ENCODE peak calls at places on chromosomes 3 and 15, in seven cellular contexts. G is retina; V is activated effector memory CD4-positive, alpha-beta T cell treated with Interleukin-2 at 50 U/mL for 16 hours; Q is ELR; U is dermis microvascular lymphatic vessel endothelial cell; X is GDM1; R is NAMALWA. J is an unnamed sample.

GRCh38 chr3:141561426-141562034 is 74.7 kb downstream of the RASA2 start:
- DNase-seq in G (peak), V (no peak), Q (peak), U (peak), X (peak), R (peak), J (no peak)

GRCh38 chr3:191499307-191500125 is 38.6 kb downstream of the PYDC2 start:
- DNase-seq in G (peak), V (no peak), Q (peak), U (no peak), X (no peak), R (no peak), J (no peak)

GRCh38 chr3:98513136-98513535 is 9.6 kb downstream of the CLDND1 start:
- DNase-seq in G (no peak), V (no peak), Q (peak), U (no peak), X (no peak), R (no peak), J (no peak)

GRCh38 chr15:47505712-47506542 is 211.4 kb upstream of the SEMA6D start:
- DNase-seq in G (no peak), V (no peak), Q (no peak), U (peak), X (no peak), R (no peak), J (no peak)

GRCh38 chr15:64892850-64893403 is 18.8 kb upstream of the ANKDD1A start:
- DNase-seq in G (no peak), V (no peak), Q (no peak), U (no peak), X (no peak), R (peak), J (peak)

GRCh38 chr15:29805043-29805707 is 17.1 kb downstream of the TJP1 start:
- DNase-seq in G (no peak), V (no peak), Q (peak), U (peak), X (no peak), R (no peak), J (no peak)

GRCh38 chr15:35481992-35482391 is 64.0 kb downstream of the DPH6 start:
- DNase-seq in G (no peak), V (no peak), Q (peak), U (peak), X (no peak), R (no peak), J (no peak)

GRCh38 chr3:112653209-112653871 is 12.4 kb upstream of the CCDC80 start:
- DNase-seq in G (no peak), V (no peak), Q (peak), U (no peak), X (no peak), R (no peak), J (no peak)

GRCh38 chr3:197256836-197257444 is 41.5 kb downstream of the DLG1 start:
- DNase-seq in G (peak), V (no peak), Q (peak), U (peak), X (peak), R (peak), J (no peak)

GRCh38 chr3:99952306-99952705 is 134.6 kb downstream of the CMSS1 start:
- DNase-seq in G (no peak), V (no peak), Q (peak), U (no peak), X (no peak), R (no peak), J (no peak)

GRCh38 chr3:13452490-13453335 is 27.4 kb upstream of the HDAC11 start:
- DNase-seq in G (peak), V (peak), Q (peak), U (peak), X (peak), R (peak), J (peak)

GRCh38 chr15:95341686-95342085 is 988.8 kb upstream of the NR2F2 start:
- DNase-seq in G (no peak), V (no peak), Q (no peak), U (no peak), X (no peak), R (no peak), J (no peak)

GRCh38 chr15:62962101-62962995 is 80.2 kb upstream of the TPM1 start:
- DNase-seq in G (no peak), V (no peak), Q (no peak), U (no peak), X (no peak), R (no peak), J (no peak)

GRCh38 chr3:135895106-135895733 is 70.3 kb upstream of the PPP2R3A start:
- DNase-seq in G (peak), V (no peak), Q (peak), U (peak), X (peak), R (peak), J (peak)

GRCh38 chr3:133488785-133489367 is 84.6 kb upstream of the CDV3 start:
- DNase-seq in G (no peak), V (no peak), Q (peak), U (peak), X (peak), R (no peak), J (no peak)

GRCh38 chr15:89349212-89349558 is 14.6 kb upstream of the POLG start:
- DNase-seq in G (no peak), V (no peak), Q (no peak), U (no peak), X (no peak), R (no peak), J (no peak)

GRCh38 chr3:182052360-182052759 is 340.6 kb downstream of the SOX2 start:
- DNase-seq in G (no peak), V (no peak), Q (no peak), U (no peak), X (no peak), R (no peak), J (no peak)

GRCh38 chr15:77871838-77872371 is 205.6 kb downstream of the TBC1D2B start:
- DNase-seq in G (no peak), V (no peak), Q (no peak), U (no peak), X (no peak), R (no peak), J (no peak)

GRCh38 chr3:16842710-16843270 is 42.0 kb upstream of the PLCL2 start:
- DNase-seq in G (no peak), V (peak), Q (no peak), U (no peak), X (no peak), R (peak), J (no peak)

GRCh38 chr3:28651159-28651558 is 302.5 kb upstream of the AZI2 start:
- DNase-seq in G (no peak), V (no peak), Q (no peak), U (no peak), X (no peak), R (no peak), J (no peak)

GRCh38 chr3:129994883-129995559 is 20.5 kb downstream of the TRH start:
- DNase-seq in G (no peak), V (no peak), Q (no peak), U (no peak), X (no peak), R (no peak), J (no peak)

GRCh38 chr3:79985866-79986265 is 218.1 kb upstream of the ROBO1 start:
- DNase-seq in G (no peak), V (no peak), Q (no peak), U (no peak), X (no peak), R (no peak), J (no peak)

GRCh38 chr15:58415636-58416035 is 16.2 kb upstream of the LIPC start:
- DNase-seq in G (no peak), V (no peak), Q (no peak), U (no peak), X (no peak), R (no peak), J (no peak)

GRCh38 chr3:27166888-27167287 is 202.3 kb downstream of the NEK10 start:
- DNase-seq in G (peak), V (no peak), Q (peak), U (no peak), X (no peak), R (no peak), J (no peak)

GRCh38 chr3:55191911-55192787 is 264.3 kb upstream of the LRTM1 start:
- DNase-seq in G (no peak), V (no peak), Q (peak), U (no peak), X (no peak), R (no peak), J (no peak)

GRCh38 chr3:105904683-105905320 is 36.0 kb upstream of the CBLB start:
- DNase-seq in G (no peak), V (no peak), Q (peak), U (peak), X (no peak), R (no peak), J (no peak)

GRCh38 chr3:50003216-50003615 is 63.3 kb downstream of the RBM6 start:
- DNase-seq in G (no peak), V (no peak), Q (peak), U (no peak), X (no peak), R (no peak), J (no peak)

GRCh38 chr3:104629038-104629437 is 737.7 kb upstream of the ALCAM start:
- DNase-seq in G (no peak), V (no peak), Q (peak), U (peak), X (no peak), R (no peak), J (no peak)

GRCh38 chr3:134761213-134761612 is 33.8 kb upstream of the EPHB1 start:
- DNase-seq in G (no peak), V (no peak), Q (no peak), U (no peak), X (no peak), R (no peak), J (no peak)

GRCh38 chr15:34501131-34501530 is 63.5 kb upstream of the GOLGA8A start:
- DNase-seq in G (no peak), V (no peak), Q (no peak), U (no peak), X (no peak), R (no peak), J (no peak)

GRCh38 chr3:194582196-194582905 is 50.9 kb downstream of the TMEM44 start:
- DNase-seq in G (no peak), V (no peak), Q (no peak), U (no peak), X (no peak), R (no peak), J (no peak)

GRCh38 chr15:81092559-81092902 is 41.5 kb upstream of the CFAP161 start:
- DNase-seq in G (no peak), V (no peak), Q (no peak), U (no peak), X (peak), R (no peak), J (no peak)

GRCh38 chr15:49468440-49468839 is 45.4 kb downstream of the FGF7 start:
- DNase-seq in G (no peak), V (no peak), Q (peak), U (no peak), X (no peak), R (no peak), J (no peak)